ENCODE peak calls at places on chromosomes 7 and 10, in eight cellular contexts. X is A549, T is heart left ventricle, B is stomach, C is endothelial cell of umbilical vein, Z is thyroid gland, Y is prostate gland, K is Peyer's patch. D is an unnamed sample.

GRCh38 chr7:24756989-24757798 is at the start of gene GSDME:
- DNase-seq in X (peak; percentile 64), T (peak; percentile 73), B (peak; percentile 46), C (peak; percentile 63), Z (peak; percentile 54), Y (peak; percentile 17), K (peak; percentile 77), D (peak; percentile 94)

GRCh38 chr7:41599760-41600159 is 103.1 kb downstream of the INHBA start:
- DNase-seq in X (no peak), T (no peak), B (no peak), C (no peak), Z (no peak), Y (no peak), K (no peak), D (no peak)

GRCh38 chr7:33186187-33186586 is 56.8 kb downstream of the BBS9 start:
- DNase-seq in X (no peak), T (no peak), B (no peak), C (no peak), Z (no peak), Y (no peak), K (no peak), D (no peak)

GRCh38 chr10:77191324-77192049 is 446.1 kb downstream of the KCNMA1 start:
- DNase-seq in X (no peak), T (no peak), B (no peak), C (no peak), Z (no peak), Y (no peak), K (no peak), D (no peak)

GRCh38 chr10:120938822-120939221 is 87.7 kb downstream of the WDR11 start:
- DNase-seq in X (no peak), T (no peak), B (no peak), C (no peak), Z (no peak), Y (no peak), K (no peak), D (no peak)

GRCh38 chr10:92290076-92290836 is 622 bp downstream of the CPEB3 start:
- DNase-seq in X (peak; percentile 38), T (peak; percentile 40), B (peak; percentile 61), C (peak; percentile 66), Z (peak; percentile 50), Y (peak; percentile 60), K (no peak), D (no peak)

GRCh38 chr10:7887417-7887816 is 69.1 kb downstream of the TAF3 start:
- DNase-seq in X (no peak), T (no peak), B (no peak), C (peak; percentile 49), Z (no peak), Y (no peak), K (no peak), D (no peak)

GRCh38 chr10:3179174-3179573 is 6.6 kb upstream of the PITRM1 start:
- DNase-seq in X (no peak), T (no peak), B (no peak), C (no peak), Z (no peak), Y (no peak), K (no peak), D (no peak)

GRCh38 chr7:10662491-10662890 is 311.2 kb upstream of the PHF14 start:
- DNase-seq in X (no peak), T (no peak), B (no peak), C (no peak), Z (no peak), Y (no peak), K (no peak), D (no peak)

GRCh38 chr7:24975647-24976260 is 4.2 kb downstream of the OSBPL3 start:
- DNase-seq in X (no peak), T (no peak), B (no peak), C (no peak), Z (no peak), Y (no peak), K (no peak), D (no peak)

GRCh38 chr7:98227939-98228338 is 16.7 kb downstream of the BHLHA15 start:
- DNase-seq in X (no peak), T (no peak), B (no peak), C (no peak), Z (no peak), Y (no peak), K (no peak), D (no peak)

GRCh38 chr7:133253522-133253882 is 624 bp downstream of the EXOC4 start:
- DNase-seq in X (no peak), T (no peak), B (no peak), C (peak; percentile 43), Z (peak; percentile 40), Y (peak; percentile 6), K (no peak), D (no peak)

GRCh38 chr7:158128572-158128971 is 459.1 kb downstream of the PTPRN2 start:
- DNase-seq in X (no peak), T (no peak), B (no peak), C (no peak), Z (no peak), Y (no peak), K (no peak), D (no peak)

GRCh38 chr10:93417886-93418285 is 64.2 kb downstream of the MYOF start:
- DNase-seq in X (no peak), T (no peak), B (no peak), C (no peak), Z (peak; percentile 39), Y (no peak), K (no peak), D (no peak)

GRCh38 chr10:12902135-12902572 is 99.4 kb downstream of the CCDC3 start:
- DNase-seq in X (peak; percentile 63), T (no peak), B (peak; percentile 57), C (peak; percentile 66), Z (peak; percentile 66), Y (peak; percentile 65), K (peak; percentile 71), D (no peak)

DNA sequence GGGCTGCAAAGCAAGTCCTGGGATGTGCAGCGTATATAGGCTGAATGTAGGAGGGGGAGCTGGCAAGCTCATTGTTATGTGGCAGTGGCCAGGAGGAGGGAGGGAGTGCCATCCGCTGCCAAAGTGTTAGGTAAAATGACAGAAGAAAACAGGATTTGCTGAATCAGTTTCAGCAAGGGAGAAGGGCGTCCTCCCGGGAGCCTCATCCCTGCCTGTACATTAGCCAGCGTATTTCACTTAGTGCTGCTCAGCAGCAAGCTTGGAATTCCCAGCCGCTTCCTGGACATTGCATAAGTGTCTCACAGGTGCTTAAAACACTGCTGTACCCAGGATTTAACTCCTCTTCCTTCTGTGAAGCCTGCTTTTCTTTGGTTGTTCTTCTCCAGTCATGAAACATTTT is 2.5 kb downstream of the NIPSNAP2 start:
- DNase-seq in X (no peak), T (no peak), B (no peak), C (no peak), Z (no peak), Y (peak; percentile 35), K (no peak), D (no peak)
- TF ChIP-seq POLR2A in X (no peak), T (no peak), B (no peak), C (no peak), Z (no peak), Y (no peak), K (no peak), D (no peak)

GRCh38 chr7:1388021-1388704 is 71.1 kb downstream of the MICALL2 start:
- DNase-seq in X (no peak), T (peak; percentile 10), B (no peak), C (no peak), Z (no peak), Y (no peak), K (no peak), D (no peak)
- TF ChIP-seq POLR2A in X (no peak), T (no peak), B (no peak), C (no peak), Z (no peak), Y (no peak), K (no peak), D (no peak)

GRCh38 chr7:114085313-114085591 is 166.4 kb upstream of the PPP1R3A start:
- DNase-seq in X (no peak), T (no peak), B (no peak), C (no peak), Z (no peak), Y (no peak), K (no peak), D (no peak)

GRCh38 chr7:114086906-114087651 is 168.3 kb upstream of the PPP1R3A start:
- DNase-seq in X (peak; percentile 8), T (peak; percentile 24), B (no peak), C (peak; percentile 27), Z (peak; percentile 41), Y (peak; percentile 10), K (peak; percentile 54), D (peak; percentile 83)

GRCh38 chr7:114086491-114086905 is 167.7 kb upstream of the PPP1R3A start:
- DNase-seq in X (no peak), T (peak; percentile 43), B (peak; percentile 28), C (no peak), Z (peak; percentile 58), Y (peak; percentile 16), K (peak; percentile 58), D (no peak)

GRCh38 chr7:114084381-114085312 is 165.8 kb upstream of the PPP1R3A start:
- DNase-seq in X (peak; percentile 12), T (peak; percentile 45), B (peak; percentile 50), C (peak; percentile 30), Z (peak; percentile 70), Y (peak; percentile 24), K (peak; percentile 60), D (peak; percentile 87)

DNA sequence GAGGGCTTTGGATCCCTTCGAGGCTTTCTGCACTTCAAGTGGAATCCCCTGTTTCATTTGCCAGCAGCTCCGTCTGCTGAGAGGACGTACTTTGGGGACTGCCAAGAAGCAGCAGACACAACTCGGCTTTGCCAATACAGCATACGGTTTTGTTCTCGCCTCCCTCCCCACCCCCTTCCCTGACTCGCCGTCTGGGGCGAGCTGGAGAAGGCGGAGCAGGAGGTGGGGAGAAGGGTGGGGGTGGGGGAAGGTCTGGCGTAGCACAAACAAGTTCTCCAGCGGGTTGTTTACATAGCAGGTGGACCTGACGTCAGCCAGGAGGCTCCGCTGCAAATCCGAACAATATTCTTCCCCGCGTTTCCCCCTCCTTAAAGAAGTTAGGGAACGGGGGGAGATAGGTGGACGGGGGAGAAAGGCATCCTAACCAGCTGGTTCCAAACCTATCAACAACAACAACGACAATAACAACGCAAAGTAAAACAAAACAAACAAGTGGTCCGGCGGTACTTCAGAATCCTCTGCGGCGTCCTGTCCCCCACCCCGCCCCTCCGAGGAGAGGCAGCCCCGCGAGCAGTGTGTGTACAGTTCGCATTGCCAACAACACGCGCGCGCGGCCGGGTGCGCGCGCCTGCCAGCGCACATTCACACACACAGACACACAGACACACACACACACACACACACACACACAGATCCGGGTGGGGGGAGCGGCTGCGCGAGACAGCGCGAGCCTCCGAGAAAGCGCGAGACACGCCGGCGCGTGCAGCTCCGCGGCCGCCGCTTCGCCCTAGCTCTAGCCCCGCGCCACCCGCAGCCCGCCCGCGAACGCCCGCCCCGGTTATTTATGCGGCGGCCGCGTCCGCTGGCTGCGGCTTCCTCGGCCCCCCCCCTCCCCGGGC is 167.0 kb upstream of the PPP1R3A start:
- DNase-seq in X (peak; percentile 25), T (peak; percentile 84), B (peak; percentile 76), C (peak; percentile 65), Z (peak; percentile 95), Y (peak; percentile 79), K (peak; percentile 88), D (peak; percentile 94)
- TF ChIP-seq POLR2A in X (no peak), T (no peak), B (no peak), C (no peak), Z (peak; percentile 94), Y (no peak), K (peak; percentile 68), D (peak; percentile 65)

DNA sequence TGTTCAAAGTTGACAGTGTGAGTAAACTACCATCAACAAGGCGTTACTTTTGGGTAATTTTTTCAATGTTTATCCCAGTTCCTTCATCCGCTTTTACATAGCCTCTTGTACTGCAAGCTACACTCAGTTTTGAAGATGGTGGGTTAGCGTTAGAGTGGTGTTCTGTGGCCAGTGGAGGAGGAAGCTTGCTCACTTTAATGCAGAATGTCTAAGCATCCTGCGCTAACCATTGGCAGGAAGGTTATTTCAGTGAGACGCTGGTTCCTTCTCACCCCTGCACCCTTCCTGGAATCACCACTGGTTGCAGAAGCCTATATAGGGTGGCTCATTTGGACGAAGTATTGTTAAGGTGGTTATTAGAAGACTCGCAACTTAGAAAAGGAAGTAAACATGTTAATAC is 159.1 kb downstream of the CELF2 start:
- DNase-seq in X (no peak), T (no peak), B (no peak), C (no peak), Z (no peak), Y (no peak), K (peak; percentile 66), D (no peak)
- TF ChIP-seq POLR2A in X (no peak), T (no peak), B (no peak), C (no peak), Z (no peak), Y (no peak), K (no peak), D (no peak)